ENCODE peak calls at places on chromosomes 3 and 15, in nine cellular contexts. E is NCI-H345, D is bronchial epithelial cell, H is hepatocyte, I is uterus, F is NCI-H1105, K is KBM-7, S is progenitor cell of endocrine pancreas, Q is cerebellar cortex. P is an unnamed sample.

GRCh38 chr15:42591238-42591936 is 16.0 kb downstream of the STARD9 start:
- DNase-seq in E (no peak), D (peak; percentile 31), H (peak; percentile 36), I (no peak), F (no peak), K (peak; percentile 34), S (no peak), Q (peak; percentile 20), P (no peak)

GRCh38 chr15:39774688-39775267 is 7.9 kb downstream of the FSIP1 start:
- DNase-seq in E (no peak), D (no peak), H (no peak), I (no peak), F (no peak), K (peak; percentile 83), S (no peak), Q (no peak), P (no peak)

GRCh38 chr15:60370804-60371700 is 26.7 kb downstream of the ANXA2 start:
- DNase-seq in E (no peak), D (peak; percentile 84), H (peak; percentile 85), I (peak; percentile 89), F (no peak), K (no peak), S (no peak), Q (no peak), P (peak; percentile 51)

GRCh38 chr3:153633407-153633806 is 471.4 kb downstream of the RAP2B start:
- DNase-seq in E (no peak), D (no peak), H (no peak), I (no peak), F (no peak), K (no peak), S (no peak), Q (no peak), P (no peak)

GRCh38 chr15:67165653-67166260 is 88.7 kb downstream of the AAGAB start:
- DNase-seq in E (no peak), D (peak; percentile 45), H (no peak), I (no peak), F (no peak), K (no peak), S (no peak), Q (no peak), P (no peak)

GRCh38 chr3:152960684-152961083 is 125.8 kb downstream of the P2RY1 start:
- DNase-seq in E (no peak), D (peak; percentile 77), H (no peak), I (no peak), F (no peak), K (no peak), S (no peak), Q (no peak), P (no peak)

GRCh38 chr3:15064299-15064834 is 748 bp downstream of the MRPS25 start:
- DNase-seq in E (no peak), D (peak; percentile 30), H (peak; percentile 28), I (no peak), F (no peak), K (peak; percentile 39), S (no peak), Q (peak; percentile 13), P (no peak)

GRCh38 chr15:99305761-99306505 is 54.7 kb downstream of the LRRC28 start:
- DNase-seq in E (peak; percentile 35), D (peak; percentile 89), H (peak; percentile 42), I (peak; percentile 58), F (peak; percentile 86), K (no peak), S (no peak), Q (peak; percentile 60), P (peak; percentile 33)

GRCh38 chr3:72938471-72939265 is 50.8 kb downstream of the GXYLT2 start:
- DNase-seq in E (peak; percentile 26), D (peak; percentile 82), H (peak; percentile 86), I (peak; percentile 90), F (peak; percentile 12), K (peak; percentile 84), S (no peak), Q (peak; percentile 57), P (peak; percentile 60)

GRCh38 chr3:117128876-117129275 is 419.3 kb downstream of the TUSC7 start:
- DNase-seq in E (no peak), D (no peak), H (peak; percentile 19), I (no peak), F (no peak), K (no peak), S (no peak), Q (no peak), P (no peak)

GRCh38 chr15:73921257-73921890 is 4.9 kb upstream of the LOXL1 start:
- DNase-seq in E (no peak), D (no peak), H (no peak), I (no peak), F (no peak), K (no peak), S (no peak), Q (no peak), P (no peak)

GRCh38 chr15:50889589-50889988 is 18.9 kb upstream of the AP4E1 start:
- DNase-seq in E (no peak), D (no peak), H (no peak), I (no peak), F (no peak), K (no peak), S (no peak), Q (no peak), P (peak; percentile 66)

GRCh38 chr3:127786358-127787070 is 35.8 kb downstream of the MGLL start:
- DNase-seq in E (peak; percentile 86), D (no peak), H (peak; percentile 76), I (peak; percentile 74), F (peak; percentile 97), K (no peak), S (no peak), Q (peak; percentile 95), P (peak; percentile 67)

GRCh38 chr3:66397745-66398144 is 103.1 kb downstream of the LRIG1 start:
- DNase-seq in E (no peak), D (peak; percentile 28), H (peak; percentile 38), I (peak; percentile 50), F (no peak), K (no peak), S (no peak), Q (no peak), P (peak; percentile 41)

GRCh38 chr15:29098652-29099051 is 171.0 kb downstream of the NSMCE3 start:
- DNase-seq in E (no peak), D (no peak), H (no peak), I (no peak), F (no peak), K (no peak), S (no peak), Q (no peak), P (no peak)